ENCODE peak calls at places on chromosomes 11 and 22, in six cellular contexts. K, D, Q, W, Z and P are unnamed samples.
A peak's percentile ranks its signal among the peaks of the same experiment; 100 is the strongest.

GRCh38 chr11:34449013-34449412 is 10.3 kb downstream of the CAT start:
- DNase-seq in K (peak; percentile 39), D (no peak), Q (no peak), W (no peak), Z (no peak), P (no peak)

GRCh38 chr11:75782540-75783263 is 14.1 kb downstream of the DGAT2 start:
- DNase-seq in K (no peak), D (no peak), Q (no peak), W (no peak), Z (no peak), P (no peak)

GRCh38 chr11:68684385-68685356 is at the start of gene GAL:
- DNase-seq in K (no peak), D (no peak), Q (no peak), W (no peak), Z (no peak), P (no peak)

GRCh38 chr22:30882974-30883533 is 85.5 kb downstream of the MORC2 start:
- DNase-seq in K (no peak), D (no peak), Q (no peak), W (no peak), Z (no peak), P (no peak)

GRCh38 chr11:124825876-124826275 is 25.7 kb upstream of the MSANTD2 start:
- DNase-seq in K (no peak), D (no peak), Q (no peak), W (no peak), Z (no peak), P (peak; percentile 20)

GRCh38 chr11:133020321-133020720 is 512.0 kb downstream of the OPCML start:
- DNase-seq in K (no peak), D (no peak), Q (no peak), W (no peak), Z (no peak), P (no peak)

GRCh38 chr22:24104307-24105017 is 76.8 kb upstream of the SUSD2 start:
- DNase-seq in K (no peak), D (no peak), Q (no peak), W (no peak), Z (no peak), P (no peak)

GRCh38 chr11:44625759-44626523 is 60.5 kb downstream of the CD82 start:
- DNase-seq in K (no peak), D (no peak), Q (peak; percentile 20), W (no peak), Z (peak; percentile 33), P (no peak)

GRCh38 chr11:15920856-15921629 is 435.3 kb downstream of the SOX6 start:
- DNase-seq in K (no peak), D (peak; percentile 23), Q (no peak), W (no peak), Z (no peak), P (no peak)

GRCh38 chr11:64954201-64954600 is 17.7 kb downstream of the MAJIN start:
- DNase-seq in K (no peak), D (no peak), Q (no peak), W (no peak), Z (no peak), P (no peak)

GRCh38 chr11:102882389-102883024 is 7.7 kb upstream of the MMP12 start:
- DNase-seq in K (no peak), D (peak; percentile 8), Q (no peak), W (no peak), Z (no peak), P (peak; percentile 51)

GRCh38 chr22:46769191-46769675 is 6.8 kb downstream of the TBC1D22A start:
- DNase-seq in K (peak; percentile 70), D (no peak), Q (peak; percentile 58), W (no peak), Z (no peak), P (no peak)

DNA sequence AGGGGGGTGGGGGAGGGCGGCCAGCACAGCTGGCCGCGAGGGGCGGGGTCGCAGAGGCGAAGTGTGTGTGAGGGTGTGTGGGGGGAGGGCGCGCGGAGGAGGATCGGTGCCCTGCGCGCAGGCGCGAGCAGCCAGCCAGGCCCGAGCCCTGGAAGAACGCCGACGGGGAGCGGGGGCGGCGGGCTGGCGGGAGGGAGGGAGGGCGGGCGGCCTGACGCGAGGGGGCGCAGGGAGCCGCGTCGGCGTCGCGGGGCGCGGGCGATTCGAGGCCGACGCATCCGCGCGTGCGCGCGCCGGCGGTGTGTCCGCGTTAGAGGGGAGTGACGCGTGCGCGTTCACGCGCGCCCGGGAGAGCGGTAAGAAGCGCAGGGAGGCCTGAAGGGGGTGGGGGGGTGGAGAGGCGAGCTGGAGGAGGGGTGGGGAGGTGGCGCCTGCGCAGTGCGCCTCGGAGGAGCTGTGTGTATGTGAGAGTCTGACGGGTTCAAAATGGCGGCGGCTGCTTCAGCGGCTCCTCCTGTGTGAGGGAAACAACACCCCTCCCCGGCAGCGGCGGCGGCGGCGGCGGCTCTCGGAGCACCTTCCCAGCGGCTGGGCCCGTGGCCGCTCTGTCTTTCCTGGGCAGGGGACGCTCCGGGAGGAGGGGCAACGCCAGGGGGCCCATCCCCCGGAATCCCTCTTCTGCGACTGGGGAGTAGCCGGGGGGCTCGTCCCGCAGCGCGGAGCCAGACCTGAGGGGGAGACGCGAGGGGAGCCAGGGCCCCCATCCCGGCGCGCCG is at the start of gene KDM2A:
- DNase-seq in K (peak; percentile 99), D (peak; percentile 99), Q (peak; percentile 99), W (peak; percentile 98), Z (peak; percentile 99), P (peak; percentile 96)
- TF ChIP-seq CTCF in K (no peak), D (no peak), Q (peak; percentile 19), W (no peak), Z (no peak), P (peak; percentile 72)

GRCh38 chr22:37213941-37214340 is 1.7 kb upstream of the SSTR3 start:
- DNase-seq in K (no peak), D (no peak), Q (no peak), W (no peak), Z (no peak), P (no peak)
- TF ChIP-seq CTCF in K (no peak), D (no peak), Q (no peak), W (no peak), Z (no peak), P (no peak)

GRCh38 chr22:43050995-43051394 is 36.0 kb upstream of the PACSIN2 start:
- DNase-seq in K (no peak), D (no peak), Q (no peak), W (no peak), Z (no peak), P (no peak)
- TF ChIP-seq CTCF in K (no peak), D (no peak), Q (no peak), W (no peak), Z (no peak), P (no peak)

GRCh38 chr11:116530705-116531104 is 242.1 kb downstream of the BUD13 start:
- DNase-seq in K (no peak), D (no peak), Q (no peak), W (no peak), Z (no peak), P (no peak)

GRCh38 chr11:116534270-116534975 is 238.4 kb downstream of the BUD13 start:
- DNase-seq in K (no peak), D (no peak), Q (peak; percentile 2), W (no peak), Z (no peak), P (no peak)

GRCh38 chr11:116532066-116532465 is 240.7 kb downstream of the BUD13 start:
- DNase-seq in K (no peak), D (no peak), Q (peak; percentile 8), W (no peak), Z (peak; percentile 23), P (no peak)

GRCh38 chr11:116535120-116535519 is 237.7 kb downstream of the BUD13 start:
- DNase-seq in K (no peak), D (no peak), Q (peak; percentile 17), W (no peak), Z (no peak), P (no peak)

GRCh38 chr11:116533186-116533825 is 239.5 kb downstream of the BUD13 start:
- DNase-seq in K (no peak), D (no peak), Q (peak; percentile 5), W (no peak), Z (no peak), P (no peak)
- TF ChIP-seq CTCF in K (no peak), D (no peak), Q (no peak), W (no peak), Z (no peak), P (no peak)